ENCODE peak calls at places on chromosome 18, in eight cellular contexts. H is adrenal gland, M is Peyer's patch, S is body of pancreas, C is heart left ventricle, K is transverse colon, G is right lobe of liver, F is IMR-90. I is an unnamed sample.

GRCh38 chr18:33014060-33014796 is 241.4 kb upstream of the KLHL14 start:
- DNase-seq in M (no peak), G (no peak), C (no peak), F (no peak), S (no peak), K (no peak), H (no peak), I (no peak)

GRCh38 chr18:5515007-5515744 is 28.6 kb downstream of the EPB41L3 start:
- DNase-seq in F (no peak), M (no peak), S (no peak), C (no peak), H (no peak), G (no peak), K (no peak), I (no peak)

GRCh38 chr18:51077217-51077616 is 47.2 kb downstream of the SMAD4 start:
- DNase-seq in F (peak), G (no peak), K (no peak), S (no peak), C (no peak), M (no peak), H (no peak), I (no peak)

GRCh38 chr18:26656944-26657536 is 108.7 kb upstream of the KCTD1 start:
- DNase-seq in F (peak), K (peak), G (peak), S (peak), C (peak), H (peak), M (peak), I (no peak)

GRCh38 chr18:36808681-36809080 is 20.1 kb downstream of the TPGS2 start:
- DNase-seq in F (peak), K (no peak), M (no peak), G (no peak), S (no peak), C (no peak), H (no peak), I (no peak)

GRCh38 chr18:45008694-45009372 is 328.1 kb downstream of the SETBP1 start:
- DNase-seq in M (no peak), H (no peak), S (no peak), G (no peak), C (no peak), F (no peak), K (no peak), I (no peak)

GRCh38 chr18:37565138-37565984 is at the start of gene CELF4:
- DNase-seq in G (no peak), H (peak), F (no peak), S (no peak), M (no peak), C (no peak), K (no peak), I (no peak)

GRCh38 chr18:13362051-13362450 is 143.5 kb downstream of the LDLRAD4 start:
- DNase-seq in F (no peak), S (no peak), G (no peak), C (no peak), H (no peak), K (no peak), M (no peak), I (no peak)

GRCh38 chr18:8525692-8526091 is 83.5 kb upstream of the RAB12 start:
- DNase-seq in F (no peak), G (no peak), K (no peak), H (no peak), C (no peak), S (no peak), M (no peak), I (no peak)

GRCh38 chr18:10140928-10141327 is 227.1 kb downstream of the VAPA start:
- DNase-seq in S (peak), G (no peak), M (no peak), H (no peak), K (no peak), F (peak), C (no peak), I (no peak)

GRCh38 chr18:37391698-37392548 is 173.7 kb downstream of the CELF4 start:
- DNase-seq in G (peak), F (no peak), H (no peak), M (no peak), K (no peak), C (no peak), S (no peak), I (no peak)

GRCh38 chr18:36934884-36935283 is 106.0 kb downstream of the KIAA1328 start:
- DNase-seq in H (no peak), G (no peak), M (no peak), S (peak), F (peak), K (no peak), C (no peak), I (no peak)

GRCh38 chr18:33440384-33441043 is at the start of gene CCDC178:
- DNase-seq in F (peak), C (peak), M (no peak), S (peak), G (no peak), K (peak), H (no peak), I (no peak)

GRCh38 chr18:48229445-48230052 is 179.6 kb downstream of the ZBTB7C start:
- DNase-seq in C (no peak), F (no peak), M (no peak), H (no peak), K (no peak), S (peak), G (no peak), I (no peak)

GRCh38 chr18:68284236-68284635 is 430.7 kb downstream of the TMX3 start:
- DNase-seq in K (no peak), M (no peak), H (no peak), C (no peak), G (no peak), S (no peak), F (no peak), I (no peak)

GRCh38 chr18:58186258-58186948 is 142.4 kb downstream of the NEDD4L start:
- DNase-seq in C (no peak), M (no peak), K (no peak), F (peak), H (peak), G (no peak), S (peak), I (no peak)

GRCh38 chr18:32870611-32871010 is 97.8 kb upstream of the KLHL14 start:
- DNase-seq in M (no peak), F (no peak), G (no peak), S (no peak), C (no peak), H (no peak), K (no peak), I (no peak)

GRCh38 chr18:75500510-75500909 is 73.0 kb upstream of the SMIM21 start:
- DNase-seq in S (no peak), G (no peak), M (no peak), F (peak), C (no peak), K (no peak), H (no peak), I (no peak)

GRCh38 chr18:55863876-55864275 is 275.9 kb upstream of the TCF4 start:
- DNase-seq in G (no peak), C (peak), F (peak), S (no peak), K (no peak), M (no peak), H (no peak), I (no peak)

GRCh38 chr18:1513519-1513918 is 608.8 kb downstream of the ADCYAP1 start:
- DNase-seq in M (no peak), F (no peak), G (no peak), C (no peak), H (no peak), S (no peak), K (no peak), I (no peak)

GRCh38 chr18:29225351-29225750 is 1048.4 kb upstream of the CDH2 start:
- DNase-seq in K (no peak), H (no peak), C (no peak), M (no peak), G (no peak), S (no peak), F (peak), I (no peak)

GRCh38 chr18:26185267-26185666 is 41.0 kb upstream of the TAF4B start:
- DNase-seq in G (no peak), F (no peak), S (no peak), C (no peak), K (no peak), M (no peak), H (no peak), I (no peak)

GRCh38 chr18:34901299-34901698 is 139.9 kb upstream of the MAPRE2 start:
- DNase-seq in K (no peak), G (no peak), C (no peak), F (peak), M (no peak), H (no peak), S (no peak), I (no peak)

GRCh38 chr18:7598167-7599062 is 31.3 kb downstream of the PTPRM start:
- DNase-seq in M (no peak), S (peak), K (no peak), H (no peak), G (no peak), F (peak), C (no peak), I (no peak)

GRCh38 chr18:64273724-64274123 is 124.8 kb upstream of the LINC00305 start:
- DNase-seq in M (no peak), K (no peak), H (no peak), C (no peak), F (no peak), S (no peak), G (no peak), I (no peak)

GRCh38 chr18:75783816-75784215 is 356.3 kb upstream of the SMIM21 start:
- DNase-seq in S (no peak), G (no peak), F (no peak), K (no peak), C (no peak), M (no peak), H (no peak), I (no peak)

GRCh38 chr18:47775961-47776360 is 154.5 kb downstream of the SMAD2 start:
- DNase-seq in F (peak), C (no peak), H (no peak), M (no peak), G (no peak), S (no peak), K (no peak), I (no peak)

GRCh38 chr18:79625924-79626561 is 53.6 kb upstream of the CTDP1 start:
- DNase-seq in S (no peak), H (no peak), C (no peak), G (no peak), F (no peak), M (no peak), K (no peak), I (no peak)

GRCh38 chr18:46721331-46721730 is 35.5 kb downstream of the ST8SIA5 start:
- DNase-seq in K (no peak), F (no peak), G (no peak), M (peak), H (no peak), S (no peak), C (no peak), I (no peak)

GRCh38 chr18:34999734-35000397 is 41.3 kb upstream of the MAPRE2 start:
- DNase-seq in C (no peak), F (no peak), M (no peak), G (no peak), S (no peak), H (no peak), K (no peak), I (no peak)

GRCh38 chr18:48923746-48924580 is 26.8 kb downstream of the SMAD7 start:
- DNase-seq in M (peak), C (no peak), H (no peak), G (no peak), S (no peak), K (no peak), F (peak), I (no peak)

GRCh38 chr18:78779996-78780718 is 199.5 kb upstream of the SALL3 start:
- DNase-seq in H (no peak), F (no peak), K (peak), G (no peak), S (no peak), C (no peak), M (peak), I (no peak)

GRCh38 chr18:67359868-67360838 is 156.4 kb downstream of the DSEL start:
- DNase-seq in F (peak), K (peak), H (peak), M (peak), G (no peak), C (peak), S (peak), I (no peak)

GRCh38 chr18:44986933-44987332 is 306.2 kb downstream of the SETBP1 start:
- DNase-seq in F (no peak), M (no peak), K (no peak), S (no peak), G (no peak), H (no peak), C (no peak), I (no peak)

GRCh38 chr18:13566941-13567762 is 159.2 kb downstream of the FAM210A start:
- DNase-seq in K (peak), M (peak), H (peak), C (no peak), F (no peak), S (peak), G (peak), I (no peak)

GRCh38 chr18:47756364-47757016 is 174.0 kb downstream of the SMAD2 start:
- DNase-seq in H (peak), S (peak), M (peak), G (peak), F (peak), C (peak), K (peak), I (no peak)

GRCh38 chr18:47912343-47912742 is 18.1 kb downstream of the SMAD2 start:
- DNase-seq in K (no peak), M (no peak), G (no peak), F (no peak), S (no peak), H (no peak), C (no peak), I (no peak)

GRCh38 chr18:68797901-68798300 is at the start of gene CCDC102B:
- DNase-seq in K (no peak), F (peak), G (no peak), C (no peak), H (no peak), M (no peak), S (no peak), I (no peak)

GRCh38 chr18:77124452-77124922 is 8.1 kb downstream of the MBP start:
- DNase-seq in G (no peak), M (peak), K (no peak), F (no peak), H (peak), S (no peak), C (no peak), I (no peak)
- TF ChIP-seq POLR2A in G (no peak), M (no peak), K (no peak), F (no peak), H (no peak), S (no peak), C (no peak), I (no peak)

GRCh38 chr18:74453642-74454198 is 3.4 kb downstream of the DIPK1C start:
- DNase-seq in G (no peak), K (no peak), C (no peak), H (no peak), M (no peak), F (no peak), S (no peak), I (no peak)

GRCh38 chr18:74447404-74448152 is 9.5 kb downstream of the DIPK1C start:
- DNase-seq in M (no peak), G (peak), S (no peak), H (peak), K (no peak), F (no peak), C (no peak), I (no peak)

GRCh38 chr18:74453011-74453571 is 4.0 kb downstream of the DIPK1C start:
- DNase-seq in F (no peak), K (no peak), H (peak), G (no peak), S (no peak), C (peak), M (no peak), I (no peak)

GRCh38 chr18:74451148-74451547 is 6.0 kb downstream of the DIPK1C start:
- DNase-seq in G (no peak), H (peak), K (peak), S (no peak), F (no peak), C (no peak), M (no peak), I (no peak)

DNA sequence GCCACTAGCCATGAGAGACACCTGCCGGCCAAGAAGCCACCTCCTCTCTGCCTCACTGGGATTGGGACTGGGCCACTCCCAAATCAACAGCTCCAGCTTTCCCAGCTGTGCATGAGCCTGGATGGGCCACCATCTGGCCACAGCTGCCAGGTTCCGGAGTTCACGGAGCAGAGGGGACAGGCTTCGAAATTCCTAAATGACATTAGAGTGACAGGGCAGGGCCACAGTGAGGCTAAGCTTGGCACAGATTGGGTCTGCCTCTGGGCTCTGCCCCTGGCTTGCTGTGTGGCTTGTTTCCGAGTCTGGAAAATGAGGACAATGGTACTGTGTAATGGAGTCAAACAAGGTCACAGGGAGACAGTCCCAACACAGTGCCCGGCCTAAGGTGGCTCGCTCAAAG is 6.5 kb downstream of the DIPK1C start:
- DNase-seq in K (no peak), S (no peak), G (no peak), F (no peak), H (peak), C (peak), M (no peak), I (no peak)
- H3K27ac ChIP-seq in K (no peak), S (no peak), G (no peak), F (no peak), H (no peak), C (peak), M (no peak), I (no peak)

GRCh38 chr18:11149441-11150270 is at the start of gene PIEZO2:
- DNase-seq in F (peak), H (peak), K (peak), M (no peak), S (peak), G (peak), C (peak), I (no peak)
- TF ChIP-seq POLR2A in F (no peak), H (no peak), K (no peak), M (no peak), S (no peak), G (peak), C (no peak), I (peak)

GRCh38 chr18:61702007-61702406 is 190.8 kb downstream of the RNF152 start:
- DNase-seq in C (no peak), K (no peak), F (peak), G (no peak), H (no peak), M (no peak), S (no peak), I (no peak)
- H3K27ac ChIP-seq in C (peak), K (no peak), F (peak), G (no peak), H (no peak), M (no peak), S (no peak), I (no peak)

GRCh38 chr18:31101148-31102019 is 837 bp downstream of the DSC2 start:
- DNase-seq in H (peak), C (peak), F (no peak), G (peak), S (peak), M (peak), K (peak), I (no peak)
- TF ChIP-seq POLR2A in H (no peak), C (no peak), F (no peak), G (peak), S (peak), M (peak), K (peak), I (no peak)

GRCh38 chr18:3605562-3606443 is 155.8 kb downstream of the TGIF1 start:
- DNase-seq in M (peak), F (peak), S (no peak), C (no peak), K (no peak), H (no peak), G (no peak), I (no peak)

GRCh38 chr18:3608488-3608887 is 158.5 kb downstream of the TGIF1 start:
- DNase-seq in S (no peak), C (no peak), K (no peak), G (no peak), M (no peak), H (no peak), F (no peak), I (no peak)

GRCh38 chr18:3610188-3610708 is 160.3 kb downstream of the TGIF1 start:
- DNase-seq in F (no peak), K (no peak), C (no peak), S (no peak), G (no peak), M (peak), H (no peak), I (no peak)

GRCh38 chr18:3604626-3605408 is 154.8 kb downstream of the TGIF1 start:
- DNase-seq in M (no peak), G (no peak), C (no peak), K (no peak), H (no peak), F (peak), S (peak), I (no peak)

DNA sequence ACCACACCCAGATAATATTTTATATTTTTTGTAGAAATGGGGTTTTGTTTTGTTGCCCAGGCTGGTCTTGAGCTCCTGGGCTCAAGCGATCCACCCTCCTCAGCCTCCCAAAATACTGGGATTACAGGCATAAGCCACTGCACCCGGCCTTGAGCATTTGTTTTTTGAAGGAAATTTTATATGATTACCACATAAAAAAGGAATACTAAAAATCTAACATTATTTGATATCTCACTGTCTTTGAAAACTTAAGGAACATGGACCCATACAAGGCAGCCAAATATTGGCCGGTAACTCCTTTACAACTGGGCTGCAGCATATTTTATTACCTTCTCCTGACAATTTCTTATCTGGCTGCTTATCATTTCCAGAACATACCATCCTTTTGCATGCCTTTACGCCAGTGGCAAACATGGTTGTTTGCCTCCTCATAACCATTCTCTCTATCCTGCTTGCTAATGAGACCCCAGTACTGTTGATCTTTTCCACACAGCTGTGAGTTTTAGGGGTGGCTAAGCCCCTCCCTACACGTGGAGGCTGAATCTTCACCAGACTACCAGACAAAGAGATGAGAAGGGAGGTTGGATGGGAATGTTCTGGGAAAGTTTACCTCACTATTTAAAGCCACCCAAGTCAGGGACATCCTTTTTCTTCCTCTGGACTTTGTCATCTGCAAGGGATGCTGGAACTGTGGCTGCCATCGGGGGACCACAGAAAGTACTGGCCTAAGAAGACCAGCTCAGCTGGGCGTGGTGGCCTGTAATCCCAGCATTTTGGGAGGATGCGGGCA is 157.5 kb downstream of the TGIF1 start:
- DNase-seq in H (no peak), G (no peak), K (no peak), F (no peak), M (no peak), C (no peak), S (no peak), I (no peak)
- H3K27ac ChIP-seq in H (no peak), G (no peak), K (peak), F (peak), M (no peak), C (no peak), S (no peak), I (no peak)

GRCh38 chr18:11689972-11690570 is 1.0 kb downstream of the GNAL start:
- DNase-seq in S (no peak), K (no peak), F (peak), H (no peak), M (no peak), C (no peak), G (no peak), I (no peak)

GRCh38 chr18:11689031-11689971 is at the start of gene GNAL:
- DNase-seq in C (peak), M (peak), G (peak), H (peak), F (peak), K (peak), S (peak), I (no peak)
- TF ChIP-seq POLR2A in C (no peak), M (no peak), G (no peak), H (no peak), F (no peak), K (no peak), S (no peak), I (no peak)

I was measured in esophagus squamous epithelium.